ENCODE peak calls at places on chromosomes 1 and 21, in six cellular contexts. I is cardiac muscle cell; S is effector CD4-positive, alpha-beta T cell; Q is anterior cingulate cortex; U is activated CD4-positive, alpha-beta T cell treated with anti-CD3 and anti-CD28 coated beads, Interleukin-2, amount 50 U/mL, for 24 hours; N is kidney epithelial cell. C is an unnamed sample.
A peak's percentile ranks its signal among the peaks of the same experiment; 100 is the strongest.

GRCh38 chr1:180757657-180758056 is 125.8 kb downstream of the XPR1 start:
- DNase-seq in I (no peak), S (no peak), Q (no peak), U (no peak), N (no peak), C (no peak)

GRCh38 chr1:155105604-155106011 is 22.1 kb upstream of the EFNA1 start:
- DNase-seq in I (no peak), S (no peak), Q (no peak), U (no peak), N (no peak), C (peak; percentile 88)

GRCh38 chr21:46345861-46346260 is 21.9 kb downstream of the PCNT start:
- DNase-seq in I (no peak), S (no peak), Q (no peak), U (no peak), N (no peak), C (no peak)

GRCh38 chr21:43209575-43210453 is 41.0 kb downstream of the CRYAA start:
- DNase-seq in I (no peak), S (no peak), Q (no peak), U (no peak), N (no peak), C (no peak)

GRCh38 chr1:231265379-231265778 is 24.4 kb downstream of the GNPAT start:
- DNase-seq in I (no peak), S (no peak), Q (no peak), U (no peak), N (no peak), C (no peak)

GRCh38 chr1:201275266-201275666 is 8.0 kb upstream of the PKP1 start:
- DNase-seq in I (no peak), S (no peak), Q (no peak), U (no peak), N (peak; percentile 74), C (no peak)

GRCh38 chr1:89965203-89965900 is 29.6 kb upstream of the ZNF326 start:
- DNase-seq in I (no peak), S (no peak), Q (no peak), U (no peak), N (no peak), C (peak; percentile 73)

GRCh38 chr1:22038036-22038435 is 14.5 kb upstream of the CDC42 start:
- DNase-seq in I (no peak), S (no peak), Q (no peak), U (no peak), N (no peak), C (no peak)

GRCh38 chr1:236800002-236800620 is 5.0 kb downstream of the MTR start:
- DNase-seq in I (no peak), S (no peak), Q (no peak), U (no peak), N (no peak), C (no peak)